ENCODE peak calls at places on chromosome 19, in seven cellular contexts. R, L, B, V, C, P and U are unnamed samples.

GRCh38 chr19:16739546-16739945 is 19.9 kb downstream of the NWD1 start:
- DNase-seq in R (no peak), L (no peak), B (no peak), V (no peak), C (no peak), P (no peak), U (no peak)

GRCh38 chr19:9953802-9954542 is 17.7 kb upstream of the OLFM2 start:
- DNase-seq in R (no peak), L (no peak), B (no peak), V (no peak), C (no peak), P (no peak), U (no peak)

GRCh38 chr19:16477311-16477710 is 5.5 kb upstream of the EPS15L1 start:
- DNase-seq in R (no peak), L (no peak), B (no peak), V (no peak), C (no peak), P (no peak), U (no peak)

GRCh38 chr19:3708207-3708931 is at the start of gene TJP3:
- DNase-seq in R (no peak), L (no peak), B (no peak), V (no peak), C (no peak), P (peak), U (peak)

GRCh38 chr19:38815059-38816001 is 2.6 kb upstream of the LGALS4 start:
- DNase-seq in R (no peak), L (no peak), B (no peak), V (no peak), C (no peak), P (no peak), U (no peak)

GRCh38 chr19:51771369-51771768 is 10.4 kb downstream of the FPR2 start:
- DNase-seq in R (no peak), L (no peak), B (no peak), V (no peak), C (no peak), P (no peak), U (no peak)

GRCh38 chr19:54459282-54460229 is 4.0 kb downstream of the LENG9 start:
- DNase-seq in R (no peak), L (no peak), B (no peak), V (no peak), C (no peak), P (no peak), U (no peak)

GRCh38 chr19:39400997-39401548 is 5.6 kb upstream of the ZFP36 start:
- DNase-seq in R (peak), L (no peak), B (no peak), V (no peak), C (no peak), P (no peak), U (no peak)

GRCh38 chr19:1283207-1283916 is 2.3 kb upstream of the EFNA2 start:
- DNase-seq in R (no peak), L (no peak), B (no peak), V (no peak), C (no peak), P (no peak), U (no peak)

GRCh38 chr19:31353826-31354225 is 4.6 kb upstream of the TSHZ3 start:
- DNase-seq in R (no peak), L (no peak), B (no peak), V (no peak), C (no peak), P (no peak), U (no peak)

GRCh38 chr19:55086730-55087541 is 11.3 kb downstream of the EPS8L1 start:
- DNase-seq in R (no peak), L (peak), B (peak), V (peak), C (no peak), P (peak), U (peak)

GRCh38 chr19:43501661-43502418 is 2.7 kb downstream of the PHLDB3 start:
- DNase-seq in R (no peak), L (peak), B (no peak), V (peak), C (no peak), P (no peak), U (no peak)

GRCh38 chr19:13091400-13092161 is 11.1 kb downstream of the LYL1 start:
- DNase-seq in R (no peak), L (peak), B (no peak), V (peak), C (no peak), P (peak), U (peak)

GRCh38 chr19:18173572-18174294 is at the start of gene IFI30:
- DNase-seq in R (peak), L (peak), B (peak), V (peak), C (peak), P (peak), U (no peak)

GRCh38 chr19:45716314-45717130 is 14.2 kb downstream of the FBXO46 start:
- DNase-seq in R (peak), L (no peak), B (peak), V (no peak), C (no peak), P (peak), U (no peak)

GRCh38 chr19:3585301-3586123 is at the start of gene GIPC3:
- DNase-seq in R (no peak), L (no peak), B (no peak), V (no peak), C (no peak), P (no peak), U (no peak)

GRCh38 chr19:18013621-18014111 is 5.7 kb downstream of the ARRDC2 start:
- DNase-seq in R (no peak), L (no peak), B (no peak), V (no peak), C (no peak), P (peak), U (peak)

GRCh38 chr19:703651-704446 is 4.9 kb upstream of the PALM start:
- DNase-seq in R (peak), L (peak), B (peak), V (peak), C (no peak), P (no peak), U (peak)

GRCh38 chr19:33282036-33282686 is 20.2 kb downstream of the CEBPA start:
- DNase-seq in R (no peak), L (peak), B (no peak), V (no peak), C (no peak), P (no peak), U (no peak)

GRCh38 chr19:43639507-43640423 is at the start of gene CADM4:
- DNase-seq in R (no peak), L (peak), B (no peak), V (peak), C (no peak), P (peak), U (no peak)

GRCh38 chr19:5138606-5139594 is 170.0 kb downstream of the KDM4B start:
- DNase-seq in R (no peak), L (no peak), B (peak), V (no peak), C (no peak), P (no peak), U (no peak)

GRCh38 chr19:661427-662196 is 1.4 kb downstream of the RNF126 start:
- DNase-seq in R (no peak), L (no peak), B (no peak), V (no peak), C (no peak), P (no peak), U (no peak)

GRCh38 chr19:16915734-16916133 is 26.9 kb downstream of the F2RL3 start:
- DNase-seq in R (no peak), L (no peak), B (no peak), V (no peak), C (no peak), P (no peak), U (no peak)

GRCh38 chr19:38422405-38422804 is 3.6 kb downstream of the RASGRP4 start:
- DNase-seq in R (no peak), L (no peak), B (no peak), V (no peak), C (no peak), P (no peak), U (no peak)

GRCh38 chr19:45515081-45515624 is 7.9 kb downstream of the VASP start:
- DNase-seq in R (no peak), L (no peak), B (peak), V (no peak), C (no peak), P (no peak), U (no peak)

GRCh38 chr19:34963531-34964406 is at the start of gene ZNF792:
- DNase-seq in R (peak), L (peak), B (no peak), V (peak), C (no peak), P (peak), U (peak)

GRCh38 chr19:28228854-28229253 is 984.1 kb downstream of the UQCRFS1 start:
- DNase-seq in R (no peak), L (no peak), B (no peak), V (no peak), C (no peak), P (no peak), U (no peak)

GRCh38 chr19:32718286-32718685 is 1.3 kb upstream of the TDRD12 start:
- DNase-seq in R (no peak), L (no peak), B (no peak), V (no peak), C (no peak), P (no peak), U (no peak)

GRCh38 chr19:2081873-2082810 is 14.0 kb downstream of the MOB3A start:
- DNase-seq in R (no peak), L (no peak), B (no peak), V (no peak), C (no peak), P (no peak), U (no peak)

GRCh38 chr19:18433039-18433691 is 4.8 kb downstream of the ISYNA1 start:
- DNase-seq in R (no peak), L (peak), B (no peak), V (peak), C (no peak), P (no peak), U (no peak)

GRCh38 chr19:16096281-16096855 is 15.3 kb upstream of the RAB8A start:
- DNase-seq in R (no peak), L (no peak), B (no peak), V (no peak), C (no peak), P (no peak), U (no peak)

GRCh38 chr19:46287585-46287984 is 9.3 kb upstream of the HIF3A start:
- DNase-seq in R (no peak), L (no peak), B (no peak), V (no peak), C (no peak), P (no peak), U (no peak)

GRCh38 chr19:1510807-1511206 is 2.0 kb downstream of the ADAMTSL5 start:
- DNase-seq in R (no peak), L (no peak), B (no peak), V (no peak), C (no peak), P (no peak), U (no peak)

GRCh38 chr19:47511681-47512080 is 3.2 kb downstream of the NAPA start:
- DNase-seq in R (no peak), L (peak), B (no peak), V (peak), C (no peak), P (no peak), U (peak)

GRCh38 chr19:31676271-31677004 is 327.2 kb upstream of the TSHZ3 start:
- DNase-seq in R (peak), L (no peak), B (no peak), V (no peak), C (no peak), P (no peak), U (no peak)

GRCh38 chr19:13315495-13315894 is 165.3 kb downstream of the IER2 start:
- DNase-seq in R (no peak), L (no peak), B (no peak), V (no peak), C (no peak), P (no peak), U (no peak)

GRCh38 chr19:37329686-37330085 is 41.2 kb upstream of the ZNF527 start:
- DNase-seq in R (no peak), L (no peak), B (no peak), V (no peak), C (no peak), P (no peak), U (no peak)

GRCh38 chr19:35109395-35110112 is 6.1 kb upstream of the FXYD3 start:
- DNase-seq in R (no peak), L (no peak), B (no peak), V (no peak), C (no peak), P (peak), U (peak)

GRCh38 chr19:44807652-44808462 is 1.0 kb upstream of the BCAM start:
- DNase-seq in R (peak), L (peak), B (no peak), V (peak), C (no peak), P (peak), U (no peak)

DNA sequence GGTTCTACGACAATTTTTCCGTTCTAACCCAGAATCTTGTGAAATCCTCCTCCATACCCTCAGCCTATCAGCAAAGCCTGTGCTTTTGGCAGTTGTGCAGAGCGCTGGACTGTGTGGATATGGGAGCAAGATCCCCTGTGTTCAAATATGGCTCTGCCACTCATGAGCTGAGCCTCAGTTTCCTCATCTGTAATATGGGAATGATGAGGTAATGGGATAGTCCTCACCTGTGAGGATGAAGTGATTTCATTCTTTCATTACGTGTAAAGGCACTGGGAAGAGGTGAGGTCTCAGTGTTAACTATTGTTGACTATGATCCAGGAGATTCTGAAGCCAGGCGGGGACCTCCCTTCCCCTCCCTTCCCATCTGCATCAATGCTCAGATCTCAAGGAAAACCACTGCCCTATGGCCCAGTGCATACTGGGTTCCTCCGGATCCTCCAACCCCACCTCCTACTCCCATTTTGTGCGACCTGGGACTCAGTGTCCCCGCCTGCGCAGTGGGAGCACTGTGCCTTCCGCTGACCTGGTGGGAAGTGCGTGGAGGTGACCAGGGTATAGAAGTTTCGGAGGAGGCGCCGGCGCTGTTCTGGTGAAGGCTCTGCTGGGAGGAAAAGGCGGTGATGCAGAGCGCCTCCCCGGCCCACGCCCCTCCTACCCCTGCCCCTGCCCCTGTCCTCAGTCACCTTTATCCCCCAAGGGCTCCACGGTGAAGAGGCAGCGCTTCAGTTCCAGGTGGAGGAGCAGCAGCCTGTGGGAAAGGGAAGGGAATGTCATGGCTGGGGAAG is 5.0 kb downstream of the FUZ start:
- DNase-seq in R (no peak), L (no peak), B (no peak), V (peak), C (no peak), P (no peak), U (no peak)
- H3K4me3 ChIP-seq in R (peak), L (peak), B (no peak), V (peak), C (peak), P (peak), U (no peak)

GRCh38 chr19:7224995-7225394 is 69.2 kb downstream of the INSR start:
- DNase-seq in R (no peak), L (no peak), B (no peak), V (no peak), C (no peak), P (no peak), U (no peak)
- TF ChIP-seq POLR2A in R (no peak), L (no peak), B (no peak), V (no peak), C (no peak), P (no peak), U (no peak)

GRCh38 chr19:50332264-50333038 is 3.3 kb upstream of the KCNC3 start:
- DNase-seq in R (no peak), L (no peak), B (no peak), V (no peak), C (no peak), P (peak), U (peak)
- H3K4me3 ChIP-seq in R (peak), L (no peak), B (no peak), V (no peak), C (peak), P (peak), U (peak)

DNA sequence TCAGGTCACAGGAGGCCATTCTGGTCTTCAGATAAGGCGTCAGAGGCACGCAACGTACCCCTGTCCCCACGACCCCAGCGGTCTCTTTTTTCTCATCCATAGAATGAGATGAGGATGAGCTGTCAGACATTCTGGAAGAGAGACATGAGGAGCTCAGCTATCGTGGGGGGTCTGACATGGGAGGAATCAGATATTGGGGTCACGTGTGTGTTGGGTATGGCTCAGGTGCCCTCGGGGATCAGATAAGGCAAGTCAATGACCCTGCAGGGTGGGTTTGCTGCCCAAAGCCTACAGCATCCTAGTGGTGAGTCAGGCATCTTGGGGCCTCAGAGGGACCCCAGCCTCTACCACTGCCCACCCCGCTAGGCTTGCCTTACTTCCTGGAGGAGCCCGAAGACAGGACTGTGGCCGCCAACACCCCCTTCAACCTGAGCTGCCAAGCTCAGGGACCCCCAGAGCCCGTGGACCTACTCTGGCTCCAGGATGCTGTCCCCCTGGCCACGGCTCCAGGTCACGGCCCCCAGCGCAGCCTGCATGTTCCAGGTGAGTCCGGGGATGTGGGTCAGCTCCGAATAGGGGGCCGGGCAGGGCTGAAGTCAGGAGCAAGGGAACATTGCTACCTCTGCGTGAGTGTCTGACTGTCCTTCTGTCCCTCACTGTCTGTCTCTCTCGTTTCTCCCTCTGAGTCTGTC is 2.6 kb downstream of the AXL start:
- DNase-seq in R (no peak), L (no peak), B (no peak), V (no peak), C (no peak), P (no peak), U (no peak)
- TF ChIP-seq POLR2A in R (no peak), L (no peak), B (no peak), V (no peak), C (no peak), P (no peak), U (no peak)

GRCh38 chr19:29724741-29725140 is 9.7 kb upstream of the C19orf12 start:
- DNase-seq in R (no peak), L (no peak), B (no peak), V (no peak), C (no peak), P (no peak), U (no peak)
- H3K4me3 ChIP-seq in R (no peak), L (no peak), B (no peak), V (no peak), C (peak), P (no peak), U (no peak)

GRCh38 chr19:19633711-19634515 is 5.9 kb upstream of the LPAR2 start:
- DNase-seq in R (no peak), L (peak), B (no peak), V (no peak), C (no peak), P (no peak), U (no peak)
- TF ChIP-seq POLR2A in R (no peak), L (no peak), B (no peak), V (no peak), C (no peak), P (no peak), U (no peak)